ENCODE peak calls at places on chromosomes 11 and 22, in ten cellular contexts. G, Y, L, C, J, S, E, Q, F and Z are unnamed samples. For H3K4me1, the result is how much of the 10 kb centered on the place peaks cover.

GRCh38 chr11:116547571-116547970 is 225.2 kb downstream of the BUD13 start:
- DNase-seq in G (no peak), Y (no peak), L (no peak), C (no peak), J (no peak), S (no peak), E (no peak), Q (no peak), F (no peak), Z (no peak)

GRCh38 chr11:1163911-1164735 is 6.4 kb downstream of the MUC5AC start:
- DNase-seq in G (peak), Y (no peak), L (no peak), C (no peak), J (peak), S (no peak), E (no peak), Q (no peak), F (no peak), Z (no peak)

GRCh38 chr11:33735426-33736147 is 636 bp downstream of the CD59 start:
- DNase-seq in G (peak), Y (peak), L (no peak), C (no peak), J (peak), S (peak), E (peak), Q (peak), F (no peak), Z (no peak)

GRCh38 chr11:35029979-35030378 is 109.0 kb upstream of the CD44 start:
- DNase-seq in G (no peak), Y (peak), L (no peak), C (peak), J (no peak), S (peak), E (no peak), Q (no peak), F (no peak), Z (no peak)

GRCh38 chr11:33060271-33060670 is 20.9 kb downstream of the TCP11L1 start:
- DNase-seq in G (no peak), Y (no peak), L (no peak), C (no peak), J (no peak), S (no peak), E (no peak), Q (no peak), F (no peak), Z (no peak)

GRCh38 chr11:131674051-131674755 is 303.8 kb downstream of the NTM start:
- DNase-seq in G (peak), Y (peak), L (peak), C (peak), J (peak), S (no peak), E (peak), Q (peak), F (peak), Z (no peak)

GRCh38 chr11:121892131-121892681 is 223.8 kb downstream of the BLID start:
- DNase-seq in G (no peak), Y (peak), L (no peak), C (peak), J (no peak), S (no peak), E (no peak), Q (no peak), F (no peak), Z (no peak)

GRCh38 chr11:105862736-105863367 is 159.2 kb downstream of the MSANTD4 start:
- DNase-seq in G (no peak), Y (no peak), L (no peak), C (peak), J (no peak), S (no peak), E (no peak), Q (no peak), F (peak), Z (no peak)

GRCh38 chr22:35687461-35687860 is 30.2 kb upstream of the APOL5 start:
- DNase-seq in G (no peak), Y (no peak), L (no peak), C (no peak), J (no peak), S (no peak), E (no peak), Q (no peak), F (no peak), Z (no peak)

GRCh38 chr11:109229682-109230081 is 192.3 kb upstream of the C11orf87 start:
- DNase-seq in G (no peak), Y (no peak), L (no peak), C (no peak), J (no peak), S (no peak), E (no peak), Q (no peak), F (no peak), Z (no peak)

GRCh38 chr11:99519095-99519494 is 498.3 kb downstream of the CNTN5 start:
- DNase-seq in G (no peak), Y (no peak), L (no peak), C (no peak), J (no peak), S (no peak), E (no peak), Q (no peak), F (no peak), Z (no peak)

GRCh38 chr22:16699336-16699735 is 106.7 kb upstream of the CCT8L2 start:
- DNase-seq in G (no peak), Y (no peak), L (no peak), C (no peak), J (no peak), S (no peak), E (no peak), Q (no peak), F (no peak), Z (no peak)

GRCh38 chr11:101442936-101443521 is 140.8 kb downstream of the TRPC6 start:
- DNase-seq in G (no peak), Y (no peak), L (no peak), C (no peak), J (no peak), S (no peak), E (no peak), Q (no peak), F (no peak), Z (no peak)

GRCh38 chr11:13857828-13858227 is 104.7 kb upstream of the SPON1 start:
- DNase-seq in G (no peak), Y (no peak), L (no peak), C (no peak), J (no peak), S (no peak), E (no peak), Q (no peak), F (no peak), Z (no peak)

GRCh38 chr11:22634897-22635629 is 9.4 kb upstream of the FANCF start:
- DNase-seq in G (no peak), Y (peak), L (no peak), C (peak), J (peak), S (no peak), E (no peak), Q (no peak), F (no peak), Z (no peak)

GRCh38 chr22:28351585-28351984 is 328.1 kb downstream of the TTC28 start:
- DNase-seq in G (no peak), Y (no peak), L (no peak), C (no peak), J (no peak), S (no peak), E (no peak), Q (no peak), F (no peak), Z (no peak)

GRCh38 chr11:33698921-33699320 is 1.7 kb downstream of the C11orf91 start:
- DNase-seq in G (no peak), Y (no peak), L (no peak), C (no peak), J (no peak), S (no peak), E (no peak), Q (no peak), F (no peak), Z (no peak)

GRCh38 chr11:127943763-127944162 is 643.6 kb downstream of the ETS1 start:
- DNase-seq in G (no peak), Y (no peak), L (no peak), C (no peak), J (no peak), S (no peak), E (no peak), Q (no peak), F (no peak), Z (no peak)

GRCh38 chr11:8289426-8290047 is 25.9 kb upstream of the LMO1 start:
- DNase-seq in G (no peak), Y (no peak), L (no peak), C (no peak), J (no peak), S (no peak), E (no peak), Q (no peak), F (no peak), Z (no peak)

GRCh38 chr11:6771926-6772898 is at the start of gene OR2AG2:
- DNase-seq in G (no peak), Y (peak), L (no peak), C (no peak), J (no peak), S (peak), E (peak), Q (no peak), F (no peak), Z (no peak)

GRCh38 chr11:69320756-69321741 is 27.1 kb downstream of the MYEOV start:
- DNase-seq in G (no peak), Y (no peak), L (no peak), C (peak), J (peak), S (no peak), E (no peak), Q (no peak), F (no peak), Z (no peak)

GRCh38 chr11:46560300-46561025 is 33.4 kb downstream of the AMBRA1 start:
- DNase-seq in G (no peak), Y (no peak), L (no peak), C (peak), J (no peak), S (peak), E (no peak), Q (no peak), F (no peak), Z (no peak)

GRCh38 chr11:103676413-103676812 is 360.0 kb upstream of the DDI1 start:
- DNase-seq in G (no peak), Y (no peak), L (no peak), C (no peak), J (no peak), S (no peak), E (no peak), Q (no peak), F (no peak), Z (no peak)

GRCh38 chr22:41099036-41099435 is 6.6 kb downstream of the EP300 start:
- DNase-seq in G (no peak), Y (no peak), L (no peak), C (no peak), J (no peak), S (no peak), E (no peak), Q (no peak), F (no peak), Z (no peak)

GRCh38 chr22:28435271-28435825 is 244.3 kb downstream of the TTC28 start:
- DNase-seq in G (peak), Y (peak), L (no peak), C (no peak), J (peak), S (no peak), E (no peak), Q (no peak), F (no peak), Z (no peak)

GRCh38 chr22:35317680-35318290 is 18.1 kb downstream of the TOM1 start:
- DNase-seq in G (no peak), Y (no peak), L (no peak), C (no peak), J (no peak), S (no peak), E (no peak), Q (peak), F (no peak), Z (no peak)

GRCh38 chr11:34640050-34640971 is 19.4 kb downstream of the EHF start:
- DNase-seq in G (peak), Y (peak), L (peak), C (no peak), J (peak), S (no peak), E (no peak), Q (no peak), F (no peak), Z (no peak)

GRCh38 chr22:42203609-42204008 is 66.8 kb downstream of the TCF20 start:
- DNase-seq in G (no peak), Y (no peak), L (no peak), C (no peak), J (no peak), S (no peak), E (no peak), Q (no peak), F (no peak), Z (no peak)

GRCh38 chr22:26635117-26635516 is 13.4 kb downstream of the CRYBA4 start:
- DNase-seq in G (no peak), Y (no peak), L (no peak), C (no peak), J (no peak), S (no peak), E (no peak), Q (no peak), F (no peak), Z (no peak)

GRCh38 chr11:33713162-33713913 is 12.7 kb upstream of the C11orf91 start:
- DNase-seq in G (no peak), Y (no peak), L (no peak), C (no peak), J (no peak), S (no peak), E (no peak), Q (no peak), F (no peak), Z (no peak)

GRCh38 chr11:11089805-11090204 is 232.0 kb upstream of the ZBED5 start:
- DNase-seq in G (no peak), Y (no peak), L (no peak), C (no peak), J (no peak), S (no peak), E (no peak), Q (no peak), F (no peak), Z (no peak)

GRCh38 chr11:116044946-116045345 is 540.7 kb upstream of the CADM1 start:
- DNase-seq in G (no peak), Y (no peak), L (no peak), C (no peak), J (no peak), S (no peak), E (no peak), Q (no peak), F (no peak), Z (no peak)

GRCh38 chr22:48923165-48923875 is 904.4 kb downstream of the BRD1 start:
- DNase-seq in G (peak), Y (no peak), L (no peak), C (no peak), J (no peak), S (no peak), E (no peak), Q (no peak), F (no peak), Z (no peak)

GRCh38 chr22:45582236-45582954 is 79.7 kb downstream of the FBLN1 start:
- DNase-seq in G (no peak), Y (no peak), L (no peak), C (no peak), J (no peak), S (no peak), E (no peak), Q (no peak), F (no peak), Z (no peak)

GRCh38 chr11:132792341-132793140 is 739.8 kb downstream of the OPCML start:
- DNase-seq in G (no peak), Y (no peak), L (no peak), C (no peak), J (no peak), S (no peak), E (no peak), Q (no peak), F (no peak), Z (no peak)

GRCh38 chr11:105297463-105297862 is 157.9 kb upstream of the CARD18 start:
- DNase-seq in G (no peak), Y (no peak), L (no peak), C (peak), J (no peak), S (no peak), E (no peak), Q (no peak), F (no peak), Z (no peak)

GRCh38 chr11:34988294-34989255 is 72.2 kb downstream of the PDHX start:
- DNase-seq in G (no peak), Y (no peak), L (no peak), C (peak), J (no peak), S (no peak), E (no peak), Q (no peak), F (no peak), Z (no peak)

GRCh38 chr22:44181033-44181911 is 547 bp downstream of the PARVG start:
- DNase-seq in G (peak), Y (peak), L (no peak), C (no peak), J (no peak), S (no peak), E (no peak), Q (no peak), F (no peak), Z (no peak)

DNA sequence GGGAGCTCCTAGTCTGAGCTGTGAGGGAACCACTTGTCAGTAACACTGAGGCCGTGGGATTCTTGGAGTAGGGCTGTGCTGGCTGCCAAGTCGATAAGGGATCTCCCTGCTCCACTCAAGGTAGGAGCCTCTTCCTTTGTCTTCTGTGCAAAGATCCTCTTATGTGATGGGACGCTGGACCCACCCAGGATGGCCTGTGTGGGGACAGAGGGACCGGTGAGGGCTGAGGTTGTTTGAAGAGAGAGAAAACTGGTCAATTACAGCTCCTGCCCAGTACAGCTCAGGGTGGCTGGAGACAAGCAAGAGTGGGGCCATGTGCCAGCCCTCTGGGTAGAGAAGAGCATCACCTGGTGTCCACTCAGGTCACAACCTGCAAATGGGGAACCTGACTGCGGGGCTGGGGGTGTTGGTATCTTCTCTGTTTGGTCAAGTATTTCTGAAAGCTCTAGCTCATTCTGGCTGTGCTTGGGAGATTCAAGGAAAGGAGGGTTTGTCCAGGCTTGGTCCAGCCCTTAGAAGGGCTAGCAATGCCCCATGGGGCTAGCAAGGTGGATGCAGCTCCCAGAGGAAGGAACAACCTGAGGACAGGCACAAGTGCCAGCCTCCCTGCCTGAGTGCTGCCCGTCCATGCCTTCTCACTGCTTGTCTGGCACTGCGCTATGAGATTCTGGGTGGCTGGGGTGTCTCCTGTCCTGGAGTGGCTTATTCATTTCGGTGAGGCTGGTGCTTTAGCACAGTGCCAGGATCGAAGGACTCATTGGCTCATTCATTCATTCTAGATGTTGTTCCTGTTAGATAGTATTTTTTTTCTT is 27.6 kb upstream of the BAIAP2L2 start:
- DNase-seq in G (no peak), Y (no peak), L (no peak), C (no peak), J (peak), S (no peak), E (no peak), Q (no peak), F (no peak), Z (no peak)
- TF ChIP-seq CTCF in G (no peak), Y (no peak), L (no peak), C (no peak), J (no peak), S (no peak), E (no peak), Q (no peak), F (no peak), Z (no peak)

DNA sequence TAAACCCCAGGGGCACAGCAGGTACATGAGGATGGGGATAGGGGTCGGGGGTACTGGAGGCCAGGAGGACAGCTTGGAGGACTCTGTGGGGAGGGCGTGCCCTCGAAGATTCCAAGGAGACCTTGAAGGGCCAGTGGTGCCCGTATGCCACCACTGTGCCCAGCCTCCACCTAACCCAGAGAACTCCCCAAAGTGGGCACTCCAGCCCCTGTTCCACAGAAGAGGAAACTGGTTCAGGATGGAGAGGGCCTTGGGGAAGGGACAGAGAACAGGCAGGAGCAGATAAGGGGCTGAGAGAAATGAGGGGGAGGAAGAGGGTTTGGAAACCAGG is 2.2 kb upstream of the PHLDA2 start:
- DNase-seq in G (no peak), Y (no peak), L (no peak), C (no peak), J (no peak), S (no peak), E (no peak), Q (no peak), F (no peak), Z (no peak)
- TF ChIP-seq POLR2A in G (no peak), Y (no peak), L (no peak), C (peak), J (no peak), S (no peak), E (no peak), Q (no peak), F (no peak), Z (no peak)

DNA sequence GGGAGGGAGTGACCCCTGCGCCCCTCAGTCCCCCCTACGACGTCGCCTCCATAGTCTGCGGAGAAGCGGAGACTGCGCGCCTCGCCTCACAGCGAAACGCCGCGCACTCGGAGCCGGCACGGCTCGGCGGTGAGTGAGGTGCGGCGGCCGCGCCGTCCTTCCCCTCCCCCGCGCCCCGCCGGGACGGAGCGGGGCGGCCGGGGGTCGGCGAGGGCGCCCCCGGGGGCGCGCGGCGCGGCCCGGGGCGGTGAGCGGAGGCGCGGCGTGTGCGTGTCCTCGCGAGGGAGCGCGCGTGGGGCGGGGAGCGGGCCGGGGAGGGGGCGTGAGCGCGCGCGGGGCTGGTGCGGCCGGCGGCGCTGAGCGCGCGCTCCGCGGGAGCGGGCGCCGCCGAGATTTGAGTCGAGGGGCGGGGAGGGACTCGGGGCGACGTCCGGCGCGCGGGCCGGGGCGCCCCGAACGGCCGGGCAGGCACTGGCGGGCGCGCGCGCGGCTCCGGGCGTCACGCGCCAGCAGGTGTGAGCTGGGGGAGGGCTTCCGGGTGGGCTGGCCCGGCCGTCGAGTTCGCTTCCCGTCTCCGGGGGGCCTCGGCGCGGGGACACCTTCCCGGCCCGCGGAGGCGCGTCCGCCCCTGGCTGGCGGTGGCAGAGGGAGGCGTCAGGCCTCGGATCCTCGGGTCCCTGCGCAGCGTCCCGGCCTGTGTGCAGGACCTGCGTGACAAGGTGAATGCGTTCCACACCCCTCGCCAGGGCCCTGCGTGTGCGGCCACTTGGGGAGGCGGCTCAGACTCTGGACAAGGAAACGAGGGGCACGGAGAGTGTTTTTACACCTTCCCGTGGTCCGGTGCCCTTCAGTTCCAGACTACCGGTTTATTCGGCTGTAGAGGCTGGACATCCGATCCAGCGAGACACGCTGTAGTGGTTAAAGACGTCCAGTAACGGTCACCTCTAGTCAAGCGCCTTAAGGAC is 50.4 kb downstream of the FAM83F start:
- DNase-seq in G (peak), Y (peak), L (peak), C (peak), J (peak), S (no peak), E (peak), Q (peak), F (no peak), Z (no peak)
- H3K4me1 ChIP-seq in G (under half), Y (under half), L (under half), C (under half), J (under half), S (under half), E (under half), Q (under half), F (under half), Z (under half)

GRCh38 chr22:50303515-50303847 is 4.0 kb downstream of the PLXNB2 start:
- DNase-seq in G (no peak), Y (no peak), L (no peak), C (no peak), J (no peak), S (no peak), E (no peak), Q (no peak), F (no peak), Z (no peak)

GRCh38 chr22:50302564-50302963 is 4.9 kb downstream of the PLXNB2 start:
- DNase-seq in G (peak), Y (no peak), L (no peak), C (no peak), J (no peak), S (no peak), E (no peak), Q (no peak), F (no peak), Z (no peak)

GRCh38 chr22:50305393-50305657 is 2.1 kb downstream of the PLXNB2 start:
- DNase-seq in G (no peak), Y (no peak), L (no peak), C (no peak), J (no peak), S (no peak), E (no peak), Q (no peak), F (no peak), Z (no peak)

GRCh38 chr22:50304528-50305392 is 2.7 kb downstream of the PLXNB2 start:
- DNase-seq in G (peak), Y (peak), L (no peak), C (no peak), J (no peak), S (no peak), E (no peak), Q (peak), F (no peak), Z (no peak)

GRCh38 chr22:50303848-50304527 is 3.5 kb downstream of the PLXNB2 start:
- DNase-seq in G (peak), Y (peak), L (no peak), C (no peak), J (peak), S (no peak), E (no peak), Q (peak), F (no peak), Z (no peak)
- TF ChIP-seq CTCF in G (no peak), Y (no peak), L (no peak), C (no peak), J (no peak), S (peak), E (no peak), Q (no peak), F (peak), Z (no peak)